ENCODE peak calls at places on chromosomes 11 and 22, in six cellular contexts. One of them, this sample, is unnamed.

GRCh38 chr11:34316347-34317037 is 41.3 kb downstream of the ABTB2 start:
- DNase-seq in OCI-LY7: no peak
- DNase-seq in astrocyte: peak
- DNase-seq in fibroblast of the aortic adventitia: no peak
- DNase-seq in tibial nerve: no peak
- DNase-seq in psoas muscle: no peak
- DNase-seq in this sample: no peak

GRCh38 chr22:19992921-19993355 is 23.7 kb downstream of the ARVCF start:
- DNase-seq in OCI-LY7: no peak
- DNase-seq in tibial nerve: no peak
- DNase-seq in psoas muscle: peak
- DNase-seq in astrocyte: no peak
- DNase-seq in fibroblast of the aortic adventitia: no peak
- DNase-seq in this sample: no peak

GRCh38 chr11:110833033-110833484 is 120.8 kb upstream of the ARHGAP20 start:
- DNase-seq in OCI-LY7: no peak
- DNase-seq in psoas muscle: no peak
- DNase-seq in tibial nerve: no peak
- DNase-seq in astrocyte: peak
- DNase-seq in fibroblast of the aortic adventitia: peak
- DNase-seq in this sample: no peak

GRCh38 chr22:36746571-36746970 is 29.3 kb downstream of the IFT27 start:
- DNase-seq in OCI-LY7: no peak
- DNase-seq in psoas muscle: no peak
- DNase-seq in astrocyte: no peak
- DNase-seq in tibial nerve: no peak
- DNase-seq in fibroblast of the aortic adventitia: no peak
- DNase-seq in this sample: no peak

GRCh38 chr11:47523491-47524199 is 29.3 kb downstream of the CELF1 start:
- DNase-seq in astrocyte: peak
- DNase-seq in fibroblast of the aortic adventitia: peak
- DNase-seq in tibial nerve: peak
- DNase-seq in psoas muscle: no peak
- DNase-seq in OCI-LY7: no peak
- DNase-seq in this sample: peak

GRCh38 chr22:37316875-37317371 is 34.6 kb downstream of the CYTH4 start:
- DNase-seq in fibroblast of the aortic adventitia: peak
- DNase-seq in psoas muscle: peak
- DNase-seq in OCI-LY7: peak
- DNase-seq in tibial nerve: peak
- DNase-seq in astrocyte: peak
- DNase-seq in this sample: peak

GRCh38 chr22:40218723-40219294 is 41.1 kb downstream of the TNRC6B start:
- DNase-seq in psoas muscle: no peak
- DNase-seq in fibroblast of the aortic adventitia: peak
- DNase-seq in OCI-LY7: no peak
- DNase-seq in tibial nerve: no peak
- DNase-seq in astrocyte: no peak
- DNase-seq in this sample: no peak

GRCh38 chr22:36856121-36856791 is 4.5 kb upstream of the NCF4 start:
- DNase-seq in psoas muscle: peak
- DNase-seq in OCI-LY7: peak
- DNase-seq in tibial nerve: peak
- DNase-seq in fibroblast of the aortic adventitia: peak
- DNase-seq in astrocyte: peak
- DNase-seq in this sample: peak

GRCh38 chr22:21585389-21585788 is 17.9 kb downstream of the UBE2L3 start:
- DNase-seq in OCI-LY7: no peak
- DNase-seq in astrocyte: no peak
- DNase-seq in tibial nerve: no peak
- DNase-seq in psoas muscle: no peak
- DNase-seq in fibroblast of the aortic adventitia: no peak
- DNase-seq in this sample: no peak

GRCh38 chr22:37480387-37481346 is 5.5 kb downstream of the MFNG start:
- DNase-seq in OCI-LY7: no peak
- DNase-seq in astrocyte: no peak
- DNase-seq in fibroblast of the aortic adventitia: no peak
- DNase-seq in psoas muscle: no peak
- DNase-seq in tibial nerve: no peak
- DNase-seq in this sample: no peak

GRCh38 chr11:7973011-7973410 is 7.8 kb upstream of the NLRP10 start:
- DNase-seq in astrocyte: peak
- DNase-seq in tibial nerve: no peak
- DNase-seq in OCI-LY7: no peak
- DNase-seq in fibroblast of the aortic adventitia: peak
- DNase-seq in psoas muscle: no peak
- DNase-seq in this sample: no peak

GRCh38 chr11:8018742-8019631 is 31.9 kb downstream of the EIF3F start:
- DNase-seq in OCI-LY7: no peak
- DNase-seq in tibial nerve: peak
- DNase-seq in astrocyte: peak
- DNase-seq in fibroblast of the aortic adventitia: peak
- DNase-seq in psoas muscle: peak
- DNase-seq in this sample: no peak

GRCh38 chr22:32904044-32904443 is 102.5 kb downstream of the TIMP3 start:
- DNase-seq in fibroblast of the aortic adventitia: peak
- DNase-seq in tibial nerve: no peak
- DNase-seq in astrocyte: peak
- DNase-seq in OCI-LY7: peak
- DNase-seq in psoas muscle: no peak
- DNase-seq in this sample: no peak

GRCh38 chr11:96315476-96315875 is 27.5 kb downstream of the MAML2 start:
- DNase-seq in tibial nerve: no peak
- DNase-seq in fibroblast of the aortic adventitia: no peak
- DNase-seq in astrocyte: no peak
- DNase-seq in psoas muscle: no peak
- DNase-seq in OCI-LY7: no peak
- DNase-seq in this sample: no peak

GRCh38 chr22:45970709-45971388 is 6.1 kb downstream of the WNT7B start:
- DNase-seq in psoas muscle: no peak
- DNase-seq in astrocyte: peak
- DNase-seq in fibroblast of the aortic adventitia: no peak
- DNase-seq in OCI-LY7: no peak
- DNase-seq in tibial nerve: no peak
- DNase-seq in this sample: no peak

GRCh38 chr11:124078591-124078990 is 36.7 kb upstream of the VWA5A start:
- DNase-seq in astrocyte: no peak
- DNase-seq in psoas muscle: no peak
- DNase-seq in fibroblast of the aortic adventitia: no peak
- DNase-seq in tibial nerve: no peak
- DNase-seq in OCI-LY7: no peak
- DNase-seq in this sample: no peak

GRCh38 chr11:128503231-128503991 is 83.9 kb downstream of the ETS1 start:
- DNase-seq in astrocyte: peak
- DNase-seq in fibroblast of the aortic adventitia: peak
- DNase-seq in psoas muscle: no peak
- DNase-seq in tibial nerve: no peak
- DNase-seq in OCI-LY7: no peak
- DNase-seq in this sample: no peak

GRCh38 chr11:86588566-86589090 is 83.8 kb downstream of the ME3 start:
- DNase-seq in astrocyte: peak
- DNase-seq in fibroblast of the aortic adventitia: peak
- DNase-seq in psoas muscle: no peak
- DNase-seq in tibial nerve: no peak
- DNase-seq in OCI-LY7: no peak
- DNase-seq in this sample: no peak

GRCh38 chr11:75667831-75668507 is 869 bp downstream of the MAP6 start:
- DNase-seq in astrocyte: peak
- DNase-seq in psoas muscle: peak
- DNase-seq in tibial nerve: no peak
- DNase-seq in OCI-LY7: no peak
- DNase-seq in fibroblast of the aortic adventitia: peak
- DNase-seq in this sample: no peak

GRCh38 chr11:126834149-126834548 is 166.4 kb downstream of the KIRREL3 start:
- DNase-seq in psoas muscle: no peak
- DNase-seq in fibroblast of the aortic adventitia: peak
- DNase-seq in OCI-LY7: no peak
- DNase-seq in astrocyte: peak
- DNase-seq in tibial nerve: no peak
- DNase-seq in this sample: no peak

GRCh38 chr22:48796295-48797015 is 1031.2 kb downstream of the BRD1 start:
- DNase-seq in astrocyte: no peak
- DNase-seq in psoas muscle: no peak
- DNase-seq in OCI-LY7: no peak
- DNase-seq in fibroblast of the aortic adventitia: no peak
- DNase-seq in tibial nerve: no peak
- DNase-seq in this sample: no peak

GRCh38 chr22:39522567-39523300 is 2.4 kb downstream of the ATF4 start:
- DNase-seq in astrocyte: peak
- DNase-seq in fibroblast of the aortic adventitia: peak
- DNase-seq in psoas muscle: peak
- DNase-seq in OCI-LY7: peak
- DNase-seq in tibial nerve: no peak
- DNase-seq in this sample: no peak

GRCh38 chr11:36030707-36031365 is 87.0 kb downstream of the LDLRAD3 start:
- DNase-seq in tibial nerve: no peak
- DNase-seq in psoas muscle: no peak
- DNase-seq in fibroblast of the aortic adventitia: peak
- DNase-seq in OCI-LY7: no peak
- DNase-seq in astrocyte: peak
- DNase-seq in this sample: no peak

GRCh38 chr11:27153136-27153535 is 112.5 kb downstream of the BBOX1 start:
- DNase-seq in psoas muscle: no peak
- DNase-seq in tibial nerve: no peak
- DNase-seq in fibroblast of the aortic adventitia: no peak
- DNase-seq in OCI-LY7: peak
- DNase-seq in astrocyte: peak
- DNase-seq in this sample: no peak

GRCh38 chr22:44351685-44352377 is 39.1 kb upstream of the SHISAL1 start:
- DNase-seq in astrocyte: peak
- DNase-seq in tibial nerve: no peak
- DNase-seq in fibroblast of the aortic adventitia: peak
- DNase-seq in psoas muscle: no peak
- DNase-seq in OCI-LY7: no peak
- DNase-seq in this sample: no peak
- TF ChIP-seq CTCF in astrocyte: no peak
- TF ChIP-seq CTCF in tibial nerve: no peak
- TF ChIP-seq CTCF in fibroblast of the aortic adventitia: no peak
- TF ChIP-seq CTCF in psoas muscle: no peak
- TF ChIP-seq CTCF in OCI-LY7: no peak
- TF ChIP-seq CTCF in this sample: no peak

DNA sequence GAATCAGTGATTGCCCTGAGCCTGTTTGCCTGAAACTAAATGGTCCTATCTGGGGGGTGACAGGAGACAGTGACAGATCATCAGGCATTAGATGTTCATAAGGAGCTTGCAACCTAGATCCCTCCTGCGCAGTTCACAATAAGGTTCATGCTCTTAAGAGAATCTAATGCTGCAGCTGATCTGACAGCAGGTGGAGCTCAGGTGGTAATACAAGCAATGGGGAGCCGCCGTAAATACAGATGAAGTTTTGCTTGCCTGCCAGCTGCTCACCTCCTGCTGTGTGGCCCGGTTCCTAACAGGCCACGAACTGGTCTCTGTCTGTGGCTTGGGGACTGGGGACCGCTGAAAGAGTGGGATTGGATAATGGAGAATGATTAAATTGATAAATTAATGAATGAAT is 14.0 kb downstream of the NOX4 start:
- DNase-seq in astrocyte: no peak
- DNase-seq in tibial nerve: no peak
- DNase-seq in psoas muscle: no peak
- DNase-seq in OCI-LY7: no peak
- DNase-seq in fibroblast of the aortic adventitia: no peak
- DNase-seq in this sample: no peak
- TF ChIP-seq CTCF in astrocyte: no peak
- TF ChIP-seq CTCF in tibial nerve: no peak
- TF ChIP-seq CTCF in psoas muscle: no peak
- TF ChIP-seq CTCF in OCI-LY7: no peak
- TF ChIP-seq CTCF in fibroblast of the aortic adventitia: no peak
- TF ChIP-seq CTCF in this sample: no peak

GRCh38 chr11:77547047-77547836 is 42.5 kb upstream of the AQP11 start:
- DNase-seq in tibial nerve: no peak
- DNase-seq in astrocyte: no peak
- DNase-seq in OCI-LY7: no peak
- DNase-seq in fibroblast of the aortic adventitia: no peak
- DNase-seq in psoas muscle: no peak
- DNase-seq in this sample: no peak

GRCh38 chr11:77548552-77549439 is 41.0 kb upstream of the AQP11 start:
- DNase-seq in fibroblast of the aortic adventitia: no peak
- DNase-seq in astrocyte: no peak
- DNase-seq in psoas muscle: no peak
- DNase-seq in tibial nerve: no peak
- DNase-seq in OCI-LY7: no peak
- DNase-seq in this sample: no peak

GRCh38 chr11:77542296-77542695 is 47.5 kb upstream of the AQP11 start:
- DNase-seq in OCI-LY7: no peak
- DNase-seq in fibroblast of the aortic adventitia: peak
- DNase-seq in tibial nerve: no peak
- DNase-seq in astrocyte: peak
- DNase-seq in psoas muscle: no peak
- DNase-seq in this sample: no peak

DNA sequence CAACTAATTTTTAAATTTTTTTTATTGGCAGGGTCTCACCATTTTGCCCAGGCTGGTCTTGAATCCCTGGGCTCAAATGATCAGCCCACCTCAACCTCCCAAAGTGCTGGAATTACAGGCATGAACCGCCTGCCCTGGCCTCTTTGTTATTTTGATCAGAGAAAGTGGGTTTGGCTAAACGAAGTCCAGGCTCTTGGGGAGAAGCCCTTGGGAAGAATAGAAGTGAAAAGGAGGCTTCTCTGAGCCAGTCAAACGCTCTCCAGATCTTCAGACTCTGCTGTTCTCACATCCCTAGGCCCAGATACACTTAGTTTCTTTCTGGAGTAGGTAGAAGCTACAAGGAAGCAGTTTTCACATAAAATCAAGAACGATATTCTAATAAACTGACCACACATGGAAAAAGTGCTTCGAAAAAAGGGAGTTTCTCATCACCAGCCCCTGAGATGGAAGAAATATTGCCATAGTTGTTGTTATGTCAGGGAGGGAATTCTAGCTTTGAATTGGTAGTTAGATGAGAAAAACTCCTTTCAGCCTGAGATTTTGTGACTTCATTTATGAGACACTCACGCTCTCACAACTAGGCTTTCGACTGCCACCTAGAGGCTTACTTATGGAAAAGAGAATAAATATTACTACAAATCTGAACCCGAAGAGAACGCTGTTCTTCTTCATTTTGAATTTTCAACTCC is 41.7 kb upstream of the AQP11 start:
- DNase-seq in fibroblast of the aortic adventitia: peak
- DNase-seq in astrocyte: peak
- DNase-seq in OCI-LY7: peak
- DNase-seq in psoas muscle: no peak
- DNase-seq in tibial nerve: no peak
- DNase-seq in this sample: no peak
- TF ChIP-seq CTCF in fibroblast of the aortic adventitia: peak
- TF ChIP-seq CTCF in astrocyte: peak
- TF ChIP-seq CTCF in OCI-LY7: peak
- TF ChIP-seq CTCF in psoas muscle: peak
- TF ChIP-seq CTCF in tibial nerve: peak
- TF ChIP-seq CTCF in this sample: peak

GRCh38 chr11:15650105-15650938 is 535.6 kb downstream of the INSC start:
- DNase-seq in astrocyte: peak
- DNase-seq in fibroblast of the aortic adventitia: peak
- DNase-seq in tibial nerve: peak
- DNase-seq in psoas muscle: peak
- DNase-seq in OCI-LY7: peak
- DNase-seq in this sample: peak
- TF ChIP-seq CTCF in astrocyte: peak
- TF ChIP-seq CTCF in fibroblast of the aortic adventitia: peak
- TF ChIP-seq CTCF in tibial nerve: peak
- TF ChIP-seq CTCF in psoas muscle: peak
- TF ChIP-seq CTCF in OCI-LY7: peak
- TF ChIP-seq CTCF in this sample: peak

This sample was measured in CD14-positive monocyte.